ENCODE peak calls at places on chromosome 13, in four cellular contexts. O, I, C and Y are unnamed samples. For H3K4me1, the result is how much of the 10 kb centered on the place peaks cover.

GRCh38 chr13:44626176-44626575 is 50.0 kb upstream of the TSC22D1 start:
- DNase-seq in O (no peak), I (no peak), C (no peak), Y (no peak)

GRCh38 chr13:93805736-93806135 is 579.1 kb downstream of the GPC6 start:
- DNase-seq in O (no peak), I (no peak), C (no peak), Y (no peak)

GRCh38 chr13:70249332-70250064 is 141.2 kb upstream of the KLHL1 start:
- DNase-seq in O (peak), I (no peak), C (peak), Y (no peak)

GRCh38 chr13:105972306-105972721 is 563.1 kb downstream of the EFNB2 start:
- DNase-seq in O (no peak), I (no peak), C (peak), Y (no peak)

GRCh38 chr13:80338781-80339577 is 1.9 kb downstream of the SPRY2 start:
- DNase-seq in O (peak), I (peak), C (peak), Y (no peak)

GRCh38 chr13:45713106-45713690 is 11.1 kb downstream of the CBY2 start:
- DNase-seq in O (no peak), I (no peak), C (no peak), Y (no peak)

GRCh38 chr13:103040006-103040405 is 26.2 kb downstream of the SLC10A2 start:
- DNase-seq in O (no peak), I (no peak), C (no peak), Y (no peak)

GRCh38 chr13:80473695-80474094 is 132.8 kb upstream of the SPRY2 start:
- DNase-seq in O (no peak), I (peak), C (peak), Y (no peak)

GRCh38 chr13:48192536-48192935 is 40.5 kb upstream of the ITM2B start:
- DNase-seq in O (no peak), I (no peak), C (no peak), Y (no peak)

GRCh38 chr13:40992678-40993077 is 26.4 kb downstream of the ELF1 start:
- DNase-seq in O (no peak), I (no peak), C (no peak), Y (no peak)

GRCh38 chr13:95485518-95486144 is 66.9 kb upstream of the CLDN10 start:
- DNase-seq in O (no peak), I (no peak), C (no peak), Y (no peak)

GRCh38 chr13:107375701-107376350 is 807.9 kb upstream of the ARGLU1 start:
- DNase-seq in O (no peak), I (no peak), C (no peak), Y (no peak)

GRCh38 chr13:63208811-63209210 is 1793.2 kb upstream of the PCDH20 start:
- DNase-seq in O (no peak), I (no peak), C (no peak), Y (no peak)

GRCh38 chr13:25654332-25654731 is 282.6 kb downstream of the ATP8A2 start:
- DNase-seq in O (no peak), I (no peak), C (no peak), Y (no peak)

GRCh38 chr13:37407156-37407555 is 191.4 kb downstream of the POSTN start:
- DNase-seq in O (no peak), I (no peak), C (no peak), Y (no peak)

GRCh38 chr13:69828527-69828926 is 279.1 kb upstream of the ATXN8OS start:
- DNase-seq in O (no peak), I (no peak), C (no peak), Y (no peak)

GRCh38 chr13:51332566-51333361 is 6.7 kb upstream of the SERPINE3 start:
- DNase-seq in O (no peak), I (no peak), C (no peak), Y (no peak)

GRCh38 chr13:106349080-106349841 is 186.2 kb downstream of the EFNB2 start:
- DNase-seq in O (peak), I (no peak), C (peak), Y (no peak)

GRCh38 chr13:99982021-99982740 is 597 bp downstream of the ZIC2 start:
- DNase-seq in O (no peak), I (peak), C (peak), Y (no peak)

GRCh38 chr13:73059460-73060250 is 850 bp downstream of the KLF5 start:
- DNase-seq in O (peak), I (peak), C (peak), Y (peak)

GRCh38 chr13:79782541-79783216 is 301.7 kb downstream of the NDFIP2 start:
- DNase-seq in O (peak), I (no peak), C (peak), Y (no peak)

GRCh38 chr13:40615619-40616018 is 50.8 kb downstream of the FOXO1 start:
- DNase-seq in O (no peak), I (no peak), C (no peak), Y (no peak)

GRCh38 chr13:114145722-114146121 is 13.3 kb upstream of the RASA3 start:
- DNase-seq in O (no peak), I (no peak), C (no peak), Y (no peak)

GRCh38 chr13:32811297-32811800 is 204.9 kb upstream of the KL start:
- DNase-seq in O (no peak), I (peak), C (peak), Y (no peak)

GRCh38 chr13:108383676-108384075 is 114.2 kb downstream of the TNFSF13B start:
- DNase-seq in O (no peak), I (no peak), C (no peak), Y (no peak)

GRCh38 chr13:113901231-113901630 is 37.4 kb upstream of the GAS6 start:
- DNase-seq in O (no peak), I (peak), C (no peak), Y (no peak)

GRCh38 chr13:110312669-110313031 is 5.6 kb downstream of the COL4A2 start:
- DNase-seq in O (no peak), I (peak), C (peak), Y (no peak)

GRCh38 chr13:100875392-100876043 is 200.9 kb upstream of the TMTC4 start:
- DNase-seq in O (no peak), I (peak), C (no peak), Y (no peak)

GRCh38 chr13:110349239-110349638 is 42.2 kb downstream of the COL4A2 start:
- DNase-seq in O (no peak), I (no peak), C (no peak), Y (no peak)

GRCh38 chr13:46304546-46304945 is 82.5 kb downstream of the RUBCNL start:
- DNase-seq in O (no peak), I (no peak), C (no peak), Y (no peak)

GRCh38 chr13:74187564-74187963 is 53.4 kb upstream of the KLF12 start:
- DNase-seq in O (no peak), I (no peak), C (no peak), Y (no peak)

GRCh38 chr13:103883698-103884097 is 817.5 kb upstream of the SLC10A2 start:
- DNase-seq in O (no peak), I (peak), C (peak), Y (no peak)

GRCh38 chr13:50513528-50513863 is 330.0 kb downstream of the DLEU7 start:
- DNase-seq in O (no peak), I (no peak), C (no peak), Y (no peak)

GRCh38 chr13:113849981-113850721 is 13.7 kb downstream of the GAS6 start:
- DNase-seq in O (peak), I (no peak), C (no peak), Y (no peak)

GRCh38 chr13:72121466-72121865 is 254.5 kb upstream of the DACH1 start:
- DNase-seq in O (no peak), I (no peak), C (no peak), Y (no peak)

GRCh38 chr13:112911285-112911701 is 57.7 kb upstream of the MCF2L start:
- DNase-seq in O (peak), I (no peak), C (no peak), Y (no peak)

GRCh38 chr13:37418490-37418889 is 180.1 kb downstream of the POSTN start:
- DNase-seq in O (no peak), I (peak), C (no peak), Y (no peak)

GRCh38 chr13:92436927-92437326 is 789.7 kb upstream of the GPC6 start:
- DNase-seq in O (no peak), I (no peak), C (no peak), Y (no peak)

DNA sequence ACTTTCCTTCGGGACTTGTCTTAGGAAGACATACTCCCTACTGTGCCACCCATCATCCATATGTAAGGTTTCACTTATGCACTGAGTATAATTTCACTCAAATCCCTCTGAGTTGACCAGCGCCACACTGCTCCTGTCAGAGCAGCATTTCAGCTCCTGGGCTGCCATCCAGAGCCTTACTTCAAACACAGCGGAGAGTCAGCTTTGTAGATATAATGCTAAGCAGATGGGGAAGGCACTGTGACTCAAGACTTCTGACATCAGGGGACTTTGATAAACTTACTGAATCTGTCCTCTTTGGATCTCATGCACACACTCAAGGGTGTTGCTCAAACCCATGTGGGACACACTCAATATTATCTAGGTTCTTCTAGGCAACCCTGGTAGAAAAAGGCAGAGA is 34.9 kb downstream of the DOCK9 start:
- DNase-seq in O (no peak), I (peak), C (no peak), Y (no peak)
- H3K4me3 ChIP-seq in O (no peak), I (no peak), C (no peak), Y (no peak)

GRCh38 chr13:76023644-76024043 is 387.5 kb downstream of the LMO7 start:
- DNase-seq in O (no peak), I (peak), C (no peak), Y (no peak)

GRCh38 chr13:76020421-76020955 is 384.4 kb downstream of the LMO7 start:
- DNase-seq in O (no peak), I (no peak), C (no peak), Y (no peak)

GRCh38 chr13:76016799-76017198 is 380.7 kb downstream of the LMO7 start:
- DNase-seq in O (peak), I (peak), C (peak), Y (no peak)

GRCh38 chr13:76017861-76018556 is 381.9 kb downstream of the LMO7 start:
- DNase-seq in O (no peak), I (no peak), C (no peak), Y (no peak)

DNA sequence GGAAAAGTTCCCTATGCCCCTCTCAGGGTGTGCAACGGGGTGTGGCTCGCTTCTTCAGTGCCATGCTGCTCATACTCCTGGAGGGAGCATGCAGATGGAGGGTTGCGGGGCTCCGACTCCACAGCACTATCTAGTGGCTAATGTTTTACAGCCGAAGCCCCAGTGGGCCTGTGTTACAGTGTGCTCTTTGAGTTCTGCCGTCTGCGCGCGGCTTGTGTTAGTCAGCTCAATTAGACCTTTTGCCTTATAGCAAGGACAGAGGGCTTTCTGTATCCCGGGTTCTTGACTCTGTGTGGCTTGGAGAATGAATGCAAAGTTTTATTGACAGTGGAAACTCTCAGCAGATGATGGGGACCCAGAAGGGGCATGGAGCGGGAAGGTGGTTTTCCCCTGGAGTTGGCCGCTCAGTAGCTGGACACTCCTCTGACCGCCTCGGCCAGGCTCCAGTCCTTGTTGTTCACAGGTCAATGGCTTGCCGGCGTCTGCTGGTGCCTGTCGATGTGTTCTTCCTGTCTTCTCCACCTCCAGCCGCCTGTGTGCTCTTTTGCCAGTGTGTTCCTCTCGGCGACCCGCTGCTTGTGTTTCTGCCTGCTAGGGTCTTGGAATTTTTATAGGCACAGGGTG is 383.4 kb downstream of the LMO7 start:
- DNase-seq in O (peak), I (no peak), C (peak), Y (no peak)
- H3K4me1 ChIP-seq in O (under half), I (under half), C (under half), Y (under half)

GRCh38 chr13:111373486-111373885 is 53.0 kb downstream of the TEX29 start:
- DNase-seq in O (no peak), I (no peak), C (no peak), Y (no peak)
- H3K4me3 ChIP-seq in O (no peak), I (no peak), C (no peak), Y (no peak)

DNA sequence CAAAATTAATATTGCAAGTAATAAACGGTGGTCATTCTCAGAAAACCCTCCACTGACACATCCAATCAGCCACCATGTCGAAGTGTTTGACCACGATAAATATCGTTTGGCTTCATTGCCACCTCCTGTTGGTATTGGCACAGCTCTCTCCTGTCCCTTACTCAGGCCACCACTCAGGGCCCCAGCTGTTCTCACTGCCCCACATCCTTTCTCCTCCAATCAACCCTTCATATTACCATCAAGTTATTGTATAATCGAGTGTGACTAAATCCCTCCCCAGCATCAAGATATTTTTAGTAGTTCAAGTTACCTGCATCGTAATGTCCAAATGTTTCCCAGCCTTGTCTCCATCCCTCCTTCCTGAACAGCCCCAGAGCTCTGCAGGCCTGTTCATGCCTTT is 50.4 kb downstream of the SACS start:
- DNase-seq in O (no peak), I (no peak), C (no peak), Y (no peak)
- H3K4me1 ChIP-seq in O (under half), I (under half), C (under half), Y (under half)